ENCODE peak calls at places on chromosome 7, in five cellular contexts. W is fibroblast of the aortic adventitia, U is fibroblast of lung, C is astrocyte of the cerebellum, D is B cell. S is an unnamed sample.

GRCh38 chr7:40763319-40764287 is 628.8 kb downstream of the SUGCT start:
- DNase-seq in W (peak), U (peak), C (no peak), D (no peak), S (no peak)

GRCh38 chr7:16402084-16402483 is 19.3 kb downstream of the CRPPA start:
- DNase-seq in W (peak), U (no peak), C (no peak), D (no peak), S (no peak)

GRCh38 chr7:141785711-141786552 is 4.1 kb upstream of the TAS2R5 start:
- DNase-seq in W (peak), U (peak), C (peak), D (peak), S (no peak)

GRCh38 chr7:96899108-96899507 is 106.2 kb upstream of the DLX6 start:
- DNase-seq in W (no peak), U (no peak), C (no peak), D (no peak), S (no peak)

GRCh38 chr7:20320786-20321185 is 9.9 kb upstream of the ITGB8 start:
- DNase-seq in W (no peak), U (no peak), C (no peak), D (no peak), S (no peak)

GRCh38 chr7:75735059-75735458 is 3.7 kb downstream of the HIP1 start:
- DNase-seq in W (no peak), U (no peak), C (no peak), D (no peak), S (no peak)

GRCh38 chr7:151941009-151941408 is 15.2 kb upstream of the GALNTL5 start:
- DNase-seq in W (peak), U (no peak), C (no peak), D (no peak), S (no peak)

GRCh38 chr7:84700563-84701370 is 486.1 kb downstream of the SEMA3D start:
- DNase-seq in W (no peak), U (peak), C (no peak), D (no peak), S (no peak)

GRCh38 chr7:46165281-46165680 is 244.2 kb upstream of the IGFBP3 start:
- DNase-seq in W (peak), U (peak), C (no peak), D (no peak), S (no peak)

GRCh38 chr7:151814400-151814914 is 62.5 kb downstream of the PRKAG2 start:
- DNase-seq in W (no peak), U (no peak), C (no peak), D (no peak), S (no peak)

GRCh38 chr7:117279931-117280525 is 42.8 kb downstream of the WNT2 start:
- DNase-seq in W (no peak), U (no peak), C (no peak), D (no peak), S (no peak)

GRCh38 chr7:5491251-5492044 is 67.8 kb upstream of the TNRC18 start:
- DNase-seq in W (no peak), U (no peak), C (no peak), D (peak), S (no peak)

GRCh38 chr7:897771-898376 is 21.5 kb downstream of the GET4 start:
- DNase-seq in W (no peak), U (no peak), C (no peak), D (no peak), S (no peak)

GRCh38 chr7:105581066-105581811 is at the start of gene EFCAB10:
- DNase-seq in W (peak), U (peak), C (peak), D (peak), S (peak)
- TF ChIP-seq CTCF in W (peak), U (peak), C (peak), D (no peak), S (no peak)

GRCh38 chr7:135966341-135967043 is 10.7 kb downstream of the MTPN start:
- DNase-seq in W (no peak), U (peak), C (no peak), D (no peak), S (no peak)
- TF ChIP-seq CTCF in W (no peak), U (no peak), C (no peak), D (no peak), S (no peak)

DNA sequence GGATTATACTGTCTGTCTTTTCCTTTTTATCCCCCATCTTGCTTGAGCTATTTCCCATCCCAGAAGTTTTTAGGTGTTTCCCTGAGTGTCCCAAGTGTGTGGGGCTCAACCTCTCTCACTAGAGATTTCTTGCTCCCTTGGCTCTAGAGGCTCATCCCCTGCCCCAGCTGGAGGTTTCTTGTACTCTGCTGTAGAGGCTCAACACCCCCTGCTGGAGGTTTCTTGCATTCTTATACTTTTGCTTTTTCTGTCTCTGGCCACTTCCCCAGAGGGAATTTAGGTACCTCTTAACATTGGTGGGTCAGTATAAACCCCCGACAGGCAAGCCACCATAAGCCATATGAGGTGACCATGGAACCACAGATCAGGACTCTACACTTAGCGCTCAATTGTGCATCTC is 114.2 kb upstream of the FAM3C start:
- DNase-seq in W (no peak), U (no peak), C (no peak), D (no peak), S (no peak)
- TF ChIP-seq CTCF in W (no peak), U (no peak), C (peak), D (no peak), S (no peak)

GRCh38 chr7:101171442-101171837 is 6.1 kb upstream of the VGF start:
- DNase-seq in W (no peak), U (no peak), C (no peak), D (no peak), S (no peak)
- TF ChIP-seq CTCF in W (peak), U (peak), C (peak), D (no peak), S (peak)

DNA sequence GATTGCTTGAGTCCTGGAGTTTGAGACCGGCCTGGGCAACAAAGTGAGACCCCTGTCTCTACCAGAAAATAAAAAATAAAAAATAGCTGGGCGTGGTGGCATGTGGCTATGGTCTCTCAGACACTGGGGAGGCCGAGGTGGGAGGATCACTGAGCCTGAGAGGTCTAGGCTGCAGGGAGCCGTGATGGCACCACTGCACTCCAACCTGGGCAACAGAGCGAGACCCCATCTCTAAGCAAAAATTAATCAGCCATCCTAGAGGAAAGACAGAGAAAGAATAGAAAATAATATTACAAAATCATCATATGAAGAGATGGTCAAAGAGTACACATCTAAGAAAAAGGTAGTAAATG is 4.9 kb upstream of the EPHB4 start:
- DNase-seq in W (no peak), U (no peak), C (no peak), D (no peak), S (no peak)
- TF ChIP-seq CTCF in W (no peak), U (no peak), C (no peak), D (no peak), S (no peak)

S was measured in osteocyte.